ENCODE peak calls at places on chromosomes 12 and 14, in four cellular contexts. One of them, this sample, is unnamed.

GRCh38 chr12:54052745-54053624 is 650 bp upstream of the HOXC4 start:
- DNase-seq in aorta: no peak
- DNase-seq in transverse colon: no peak
- DNase-seq in kidney epithelial cell: no peak
- DNase-seq in this sample: no peak

GRCh38 chr12:80941916-80942315 is 4.2 kb upstream of the LIN7A start:
- DNase-seq in kidney epithelial cell: no peak
- DNase-seq in transverse colon: no peak
- DNase-seq in aorta: no peak
- DNase-seq in this sample: no peak

GRCh38 chr12:79187032-79187431 is 322.5 kb downstream of the SYT1 start:
- DNase-seq in transverse colon: no peak
- DNase-seq in aorta: no peak
- DNase-seq in kidney epithelial cell: no peak
- DNase-seq in this sample: no peak

GRCh38 chr12:55849616-55850015 is 6.9 kb upstream of the MMP19 start:
- DNase-seq in kidney epithelial cell: no peak
- DNase-seq in aorta: peak; percentile 65
- DNase-seq in transverse colon: no peak
- DNase-seq in this sample: no peak

GRCh38 chr14:31927348-31927826 is 149.7 kb upstream of the ARHGAP5 start:
- DNase-seq in kidney epithelial cell: peak; percentile 95
- DNase-seq in transverse colon: no peak
- DNase-seq in aorta: no peak
- DNase-seq in this sample: no peak

GRCh38 chr12:2562400-2562799 is 232.4 kb upstream of the FKBP4 start:
- DNase-seq in aorta: no peak
- DNase-seq in transverse colon: no peak
- DNase-seq in kidney epithelial cell: no peak
- DNase-seq in this sample: no peak

GRCh38 chr14:42441615-42442014 is 834.9 kb downstream of the LRFN5 start:
- DNase-seq in transverse colon: no peak
- DNase-seq in aorta: no peak
- DNase-seq in kidney epithelial cell: no peak
- DNase-seq in this sample: no peak

GRCh38 chr12:24960222-24960855 is 11.4 kb upstream of the BCAT1 start:
- DNase-seq in transverse colon: peak; percentile 20
- DNase-seq in aorta: no peak
- DNase-seq in kidney epithelial cell: no peak
- DNase-seq in this sample: no peak

GRCh38 chr14:32702571-32702970 is 236.1 kb upstream of the NPAS3 start:
- DNase-seq in kidney epithelial cell: no peak
- DNase-seq in aorta: peak; percentile 83
- DNase-seq in transverse colon: peak; percentile 15
- DNase-seq in this sample: peak; percentile 34

GRCh38 chr14:100384819-100385813 is 62.0 kb downstream of the SLC25A47 start:
- DNase-seq in kidney epithelial cell: no peak
- DNase-seq in transverse colon: no peak
- DNase-seq in aorta: no peak
- DNase-seq in this sample: no peak

GRCh38 chr12:69966409-69966808 is 141.4 kb downstream of the MYRFL start:
- DNase-seq in transverse colon: peak; percentile 27
- DNase-seq in aorta: peak; percentile 76
- DNase-seq in kidney epithelial cell: peak; percentile 47
- DNase-seq in this sample: no peak

GRCh38 chr12:47391566-47391965 is 311.8 kb upstream of the AMIGO2 start:
- DNase-seq in transverse colon: peak; percentile 17
- DNase-seq in kidney epithelial cell: no peak
- DNase-seq in aorta: no peak
- DNase-seq in this sample: no peak

GRCh38 chr12:104536841-104537240 is 80.1 kb downstream of the CHST11 start:
- DNase-seq in transverse colon: no peak
- DNase-seq in aorta: no peak
- DNase-seq in kidney epithelial cell: no peak
- DNase-seq in this sample: no peak

GRCh38 chr12:104896146-104896545 is 61.9 kb downstream of the SLC41A2 start:
- DNase-seq in kidney epithelial cell: no peak
- DNase-seq in transverse colon: no peak
- DNase-seq in aorta: no peak
- DNase-seq in this sample: no peak

GRCh38 chr12:69575346-69575745 is 9.9 kb upstream of the CCT2 start:
- DNase-seq in transverse colon: no peak
- DNase-seq in aorta: no peak
- DNase-seq in kidney epithelial cell: no peak
- DNase-seq in this sample: no peak

GRCh38 chr12:122858171-122858570 is 22.9 kb downstream of the HIP1R start:
- DNase-seq in aorta: no peak
- DNase-seq in kidney epithelial cell: no peak
- DNase-seq in transverse colon: no peak
- DNase-seq in this sample: peak; percentile 74
- H3K36me3 ChIP-seq in aorta: no peaks in the 10 kb centered on the region
- H3K36me3 ChIP-seq in kidney epithelial cell: no peaks in the 10 kb centered on the region
- H3K36me3 ChIP-seq in transverse colon: no peaks in the 10 kb centered on the region
- H3K36me3 ChIP-seq in this sample: peaks cover 51% of the 10 kb centered on the region

GRCh38 chr12:113479578-113480335 is 8.1 kb upstream of the LHX5 start:
- DNase-seq in aorta: no peak
- DNase-seq in transverse colon: no peak
- DNase-seq in kidney epithelial cell: peak; percentile 7
- DNase-seq in this sample: no peak
- H3K4me3 ChIP-seq in aorta: no peak overlapping the region
- H3K4me3 ChIP-seq in transverse colon: no peak overlapping the region
- H3K4me3 ChIP-seq in kidney epithelial cell: no peak overlapping the region
- H3K4me3 ChIP-seq in this sample: no peak overlapping the region

DNA sequence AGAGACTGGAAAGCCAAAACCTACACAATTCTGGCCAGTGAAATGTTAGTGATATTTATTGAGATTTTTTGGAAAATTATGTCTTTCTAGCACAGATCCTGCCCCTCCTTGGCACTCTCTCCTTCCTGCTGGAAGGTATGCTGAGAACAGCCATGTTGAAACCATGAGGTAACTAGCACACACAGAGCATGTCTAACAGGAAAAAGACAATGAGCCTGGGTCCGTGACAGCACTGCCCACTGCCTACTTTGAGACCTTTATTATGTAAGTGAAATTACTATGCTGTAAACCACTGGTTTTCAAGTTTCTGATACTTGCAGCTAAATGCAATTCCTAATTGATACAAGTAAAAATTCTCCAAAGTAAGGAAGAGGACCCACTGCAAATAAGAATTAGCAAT is 81.6 kb upstream of the SINHCAF start:
- DNase-seq in aorta: no peak
- DNase-seq in transverse colon: no peak
- DNase-seq in kidney epithelial cell: no peak
- DNase-seq in this sample: no peak
- H3K36me3 ChIP-seq in aorta: no peaks in the 10 kb centered on the region
- H3K36me3 ChIP-seq in transverse colon: no peaks in the 10 kb centered on the region
- H3K36me3 ChIP-seq in kidney epithelial cell: no peaks in the 10 kb centered on the region
- H3K36me3 ChIP-seq in this sample: peaks cover 4% of the 10 kb centered on the region

DNA sequence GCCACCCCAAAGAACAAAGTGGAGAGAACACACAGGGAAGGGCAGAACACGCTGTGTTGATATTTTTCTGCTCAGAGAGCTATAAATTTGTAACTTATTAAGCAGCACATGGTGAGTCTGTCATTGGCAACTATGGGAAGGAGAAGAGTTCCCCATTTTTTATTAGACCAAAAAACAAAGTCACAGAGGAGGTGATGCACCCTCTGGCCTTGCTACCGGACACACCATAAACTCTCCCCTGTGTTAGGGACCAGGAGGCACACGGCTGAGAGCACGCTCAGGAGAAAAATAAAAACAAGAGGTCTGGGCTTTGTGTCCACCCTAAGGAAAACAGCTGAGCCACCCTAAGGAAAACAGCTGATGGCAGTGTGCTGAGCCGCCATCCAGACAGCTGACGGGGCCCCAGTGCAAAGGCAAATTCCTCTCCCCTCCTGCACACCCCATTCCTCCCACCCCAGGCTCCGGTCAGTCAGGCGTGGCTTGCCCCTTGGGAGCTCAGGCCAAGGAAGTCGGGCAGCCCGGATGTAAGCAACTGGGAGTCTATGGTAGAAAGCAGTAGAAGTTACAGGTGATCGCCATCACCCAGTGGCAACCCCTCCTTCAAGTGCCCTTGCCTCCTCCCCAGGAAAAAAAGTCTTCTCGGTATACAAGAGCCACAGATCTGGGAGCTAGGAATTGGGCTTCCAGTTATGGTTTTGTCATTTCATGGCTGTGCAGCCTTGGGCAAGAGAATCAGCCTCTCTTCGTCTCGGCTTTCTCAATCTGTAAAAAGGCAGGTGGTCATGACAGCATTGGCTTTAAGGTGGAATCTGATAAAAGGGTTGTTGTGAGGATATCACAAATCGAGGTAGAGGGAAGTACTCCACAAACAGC is 2.4 kb downstream of the PXN start:
- DNase-seq in kidney epithelial cell: no peak
- DNase-seq in aorta: peak; percentile 79
- DNase-seq in transverse colon: no peak
- DNase-seq in this sample: no peak
- H3K4me3 ChIP-seq in kidney epithelial cell: peak overlapping the region; percentile 92
- H3K4me3 ChIP-seq in aorta: peak overlapping the region; percentile 0
- H3K4me3 ChIP-seq in transverse colon: peak overlapping the region; percentile 99
- H3K4me3 ChIP-seq in this sample: peak overlapping the region; percentile 90

GRCh38 chr12:109950625-109951024 is 45.5 kb downstream of the GIT2 start:
- DNase-seq in aorta: no peak
- DNase-seq in transverse colon: no peak
- DNase-seq in kidney epithelial cell: no peak
- DNase-seq in this sample: no peak

GRCh38 chr12:109951136-109951535 is 45.0 kb downstream of the GIT2 start:
- DNase-seq in aorta: no peak
- DNase-seq in kidney epithelial cell: peak; percentile 85
- DNase-seq in transverse colon: no peak
- DNase-seq in this sample: no peak

GRCh38 chr12:109952873-109953272 is 43.3 kb downstream of the GIT2 start:
- DNase-seq in kidney epithelial cell: no peak
- DNase-seq in aorta: no peak
- DNase-seq in transverse colon: no peak
- DNase-seq in this sample: no peak

GRCh38 chr12:109952160-109952858 is 43.9 kb downstream of the GIT2 start:
- DNase-seq in aorta: no peak
- DNase-seq in kidney epithelial cell: no peak
- DNase-seq in transverse colon: no peak
- DNase-seq in this sample: no peak

DNA sequence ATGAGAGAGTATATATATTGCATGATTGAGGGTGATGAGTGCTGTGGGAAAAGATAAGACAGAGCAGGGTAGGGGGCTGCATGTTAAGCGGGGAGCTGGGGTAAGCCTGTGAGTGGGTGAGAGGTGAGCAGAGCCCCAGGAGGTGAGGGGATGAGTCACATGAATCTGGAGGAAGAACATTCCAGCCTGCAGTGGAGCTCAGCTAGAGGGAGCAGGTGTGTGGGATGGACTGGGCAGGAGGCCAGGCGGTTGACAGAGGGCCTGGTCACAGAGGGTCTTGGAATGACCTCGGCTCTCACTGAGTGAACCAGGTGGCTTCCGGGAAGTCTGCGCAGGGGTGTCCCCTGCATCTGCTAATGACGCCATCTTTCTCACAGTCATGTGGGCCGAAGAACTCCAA is 44.4 kb downstream of the GIT2 start:
- DNase-seq in aorta: no peak
- DNase-seq in transverse colon: no peak
- DNase-seq in kidney epithelial cell: peak; percentile 90
- DNase-seq in this sample: no peak
- H3K36me3 ChIP-seq in aorta: no peaks in the 10 kb centered on the region
- H3K36me3 ChIP-seq in transverse colon: no peaks in the 10 kb centered on the region
- H3K36me3 ChIP-seq in kidney epithelial cell: peaks cover 4% of the 10 kb centered on the region
- H3K36me3 ChIP-seq in this sample: peaks cover 99% of the 10 kb centered on the region

GRCh38 chr14:70811065-70811464 is 1.8 kb upstream of the MAP3K9 start:
- DNase-seq in kidney epithelial cell: no peak
- DNase-seq in transverse colon: no peak
- DNase-seq in aorta: no peak
- DNase-seq in this sample: no peak
- H3K4me3 ChIP-seq in kidney epithelial cell: peak overlapping the region; percentile 90
- H3K4me3 ChIP-seq in transverse colon: no peak overlapping the region
- H3K4me3 ChIP-seq in aorta: no peak overlapping the region
- H3K4me3 ChIP-seq in this sample: no peak overlapping the region